ENCODE peak calls at places on chromosomes 6 and 20, in six cellular contexts. Z is stomach; A is CD4-positive, alpha-beta T cell; K is lower leg skin; V is CD8-positive, alpha-beta T cell; Q is glutamatergic neuron. W is an unnamed sample.

GRCh38 chr6:33392168-33392947 is 735 bp downstream of the KIFC1 start:
- DNase-seq in K (no peak), Q (no peak), A (no peak), Z (no peak), V (no peak), W (no peak)

GRCh38 chr6:7086488-7086887 is 21.3 kb upstream of the RREB1 start:
- DNase-seq in K (peak), V (peak), Q (no peak), Z (peak), A (no peak), W (no peak)

GRCh38 chr6:166330612-166331011 is 11.7 kb downstream of the SFT2D1 start:
- DNase-seq in Q (peak), V (no peak), Z (peak), K (peak), A (no peak), W (no peak)

GRCh38 chr6:36323062-36323461 is 13.6 kb downstream of the BNIP5 start:
- DNase-seq in K (no peak), Q (peak), V (no peak), A (no peak), Z (no peak), W (no peak)

GRCh38 chr6:35498407-35499045 is 1.6 kb upstream of the TEAD3 start:
- DNase-seq in V (no peak), Z (no peak), K (no peak), A (no peak), Q (no peak), W (no peak)

GRCh38 chr20:1001981-1002681 is at the start of gene RSPO4:
- DNase-seq in Z (no peak), A (no peak), V (no peak), Q (peak), K (no peak), W (no peak)

GRCh38 chr20:17863577-17864292 is 104.9 kb downstream of the SNX5 start:
- DNase-seq in A (no peak), Z (peak), K (no peak), V (no peak), Q (no peak), W (no peak)

GRCh38 chr20:37758332-37758731 is 64.5 kb downstream of the CTNNBL1 start:
- DNase-seq in A (no peak), Z (no peak), K (no peak), Q (peak), V (no peak), W (no peak)

GRCh38 chr6:69796081-69796626 is 656 bp downstream of the LMBRD1 start:
- DNase-seq in Z (peak), K (no peak), V (peak), A (peak), Q (no peak), W (peak)

GRCh38 chr6:166957087-166957804 is 896 bp upstream of the RNASET2 start:
- DNase-seq in A (peak), Q (peak), Z (peak), V (peak), K (peak), W (peak)

GRCh38 chr6:6474170-6474920 is 114.2 kb upstream of the LY86 start:
- DNase-seq in Z (no peak), Q (peak), A (no peak), V (no peak), K (no peak), W (no peak)

GRCh38 chr6:53939830-53940229 is 145.0 kb downstream of the LRRC1 start:
- DNase-seq in Z (no peak), K (no peak), A (no peak), V (no peak), Q (no peak), W (no peak)

GRCh38 chr20:64079273-64080012 is at the start of gene RGS19:
- DNase-seq in V (peak), K (peak), Z (peak), Q (peak), A (peak), W (peak)

GRCh38 chr6:169026175-169026574 is 227.5 kb downstream of the THBS2 start:
- DNase-seq in A (no peak), Z (no peak), K (no peak), V (no peak), Q (no peak), W (no peak)

GRCh38 chr20:63567382-63568169 is 6.5 kb downstream of the HELZ2 start:
- DNase-seq in K (no peak), V (peak), Q (no peak), Z (peak), A (peak), W (no peak)

GRCh38 chr6:89122625-89123024 is 4.8 kb upstream of the SRSF12 start:
- DNase-seq in Z (no peak), Q (no peak), A (no peak), V (no peak), K (no peak), W (no peak)

GRCh38 chr6:6588064-6588923 is at the start of gene LY86:
- DNase-seq in V (peak), Z (no peak), K (no peak), A (no peak), Q (no peak), W (no peak)

GRCh38 chr6:8219352-8219943 is 117.1 kb upstream of the EEF1E1 start:
- DNase-seq in K (no peak), Q (no peak), A (no peak), Z (peak), V (no peak), W (no peak)

GRCh38 chr6:7974932-7975763 is 64.6 kb upstream of the TXNDC5 start:
- DNase-seq in K (peak), Q (no peak), V (no peak), Z (peak), A (no peak), W (peak)

GRCh38 chr6:55290736-55291135 is 36.5 kb upstream of the GFRAL start:
- DNase-seq in A (no peak), K (no peak), Z (no peak), Q (no peak), V (no peak), W (no peak)

GRCh38 chr6:84763397-84764331 is 734 bp downstream of the TBX18 start:
- DNase-seq in V (no peak), Z (no peak), K (peak), A (no peak), Q (peak), W (peak)

GRCh38 chr6:11848852-11849731 is 70.5 kb upstream of the ADTRP start:
- DNase-seq in A (no peak), V (no peak), Z (no peak), Q (no peak), K (no peak), W (no peak)

GRCh38 chr20:17036546-17036945 is 190.3 kb upstream of the PCSK2 start:
- DNase-seq in Q (no peak), V (no peak), K (no peak), Z (no peak), A (no peak), W (no peak)

GRCh38 chr6:102942206-102942605 is 1548.7 kb downstream of the GRIK2 start:
- DNase-seq in Z (no peak), Q (no peak), A (no peak), K (no peak), V (no peak), W (no peak)

GRCh38 chr6:127291495-127291894 is 24.8 kb downstream of the RNF146 start:
- DNase-seq in Q (no peak), A (no peak), Z (no peak), K (no peak), V (no peak), W (no peak)

GRCh38 chr6:90468080-90468479 is 118.8 kb downstream of the MAP3K7 start:
- DNase-seq in Z (no peak), K (no peak), A (no peak), V (no peak), Q (no peak), W (no peak)

GRCh38 chr6:6635291-6635690 is 46.8 kb downstream of the LY86 start:
- DNase-seq in V (no peak), A (no peak), K (no peak), Z (no peak), Q (no peak), W (no peak)

GRCh38 chr6:129440691-129441090 is 269.3 kb downstream of the ARHGAP18 start:
- DNase-seq in Q (peak), K (no peak), V (no peak), Z (no peak), A (no peak), W (no peak)

GRCh38 chr6:8172510-8172909 is 70.2 kb upstream of the EEF1E1 start:
- DNase-seq in K (no peak), Z (no peak), V (no peak), A (no peak), Q (no peak), W (no peak)

GRCh38 chr6:165895421-165896165 is 232.6 kb upstream of the PDE10A start:
- DNase-seq in V (no peak), Z (no peak), Q (no peak), A (no peak), K (no peak), W (no peak)

GRCh38 chr6:136249336-136249735 is 775 bp downstream of the MTFR2 start:
- DNase-seq in Z (no peak), Q (no peak), K (no peak), V (no peak), A (no peak), W (no peak)

GRCh38 chr6:109978174-109979032 is at the start of gene GPR6:
- DNase-seq in Z (peak), V (no peak), K (no peak), Q (peak), A (peak), W (peak)

GRCh38 chr6:101832371-101832770 is 438.9 kb downstream of the GRIK2 start:
- DNase-seq in A (no peak), Z (no peak), K (no peak), Q (no peak), V (no peak), W (no peak)

GRCh38 chr6:143400258-143401059 is 50.0 kb downstream of the ADAT2 start:
- DNase-seq in A (no peak), K (no peak), Q (no peak), Z (peak), V (no peak), W (no peak)

GRCh38 chr6:17021539-17021889 is 80.3 kb upstream of the STMND1 start:
- DNase-seq in Q (no peak), A (no peak), K (no peak), Z (no peak), V (no peak), W (no peak)

GRCh38 chr6:164109770-164110140 is 695.2 kb downstream of the QKI start:
- DNase-seq in K (no peak), Q (no peak), V (no peak), Z (no peak), A (no peak), W (no peak)

GRCh38 chr20:43287637-43288036 is 97.9 kb upstream of the PTPRT start:
- DNase-seq in K (no peak), V (no peak), Q (no peak), A (no peak), Z (no peak), W (no peak)
- TF ChIP-seq CTCF in K (no peak), V (no peak), Q (no peak), A (no peak), Z (no peak), W (no peak)

DNA sequence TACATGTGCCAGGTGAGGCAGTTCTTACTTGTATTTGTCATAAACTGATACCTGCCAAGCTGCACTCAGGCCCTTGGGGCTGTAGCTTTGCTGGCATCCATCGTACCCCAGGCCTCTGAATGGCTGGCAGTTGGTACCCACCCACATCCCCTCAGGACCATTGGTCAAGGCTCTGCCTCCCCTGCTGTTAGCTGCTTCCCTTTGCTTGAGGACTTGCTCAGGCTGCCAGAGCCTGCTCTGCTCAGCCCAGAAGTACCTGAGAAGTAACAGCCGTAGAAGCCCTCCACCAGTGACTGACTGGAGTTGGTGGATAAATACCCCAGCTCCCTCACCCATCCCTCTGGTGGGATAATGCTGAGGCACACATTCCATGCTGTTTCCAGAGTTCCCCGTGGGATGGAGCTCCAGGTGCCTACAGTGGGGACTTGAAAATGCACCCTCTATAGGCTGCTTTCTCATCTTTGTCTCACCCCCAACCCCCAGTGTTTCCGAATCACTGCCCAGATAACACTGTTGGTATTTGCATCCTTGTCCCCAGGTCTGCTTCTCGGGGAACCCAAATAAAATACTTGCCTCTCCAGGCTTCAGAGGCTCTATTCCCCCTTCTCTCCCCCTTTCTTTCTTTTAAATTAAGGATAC is 7.3 kb downstream of the EBF4 start:
- DNase-seq in V (peak), Z (no peak), A (no peak), Q (no peak), K (peak), W (peak)
- TF ChIP-seq CTCF in V (no peak), Z (no peak), A (no peak), Q (no peak), K (no peak), W (no peak)

DNA sequence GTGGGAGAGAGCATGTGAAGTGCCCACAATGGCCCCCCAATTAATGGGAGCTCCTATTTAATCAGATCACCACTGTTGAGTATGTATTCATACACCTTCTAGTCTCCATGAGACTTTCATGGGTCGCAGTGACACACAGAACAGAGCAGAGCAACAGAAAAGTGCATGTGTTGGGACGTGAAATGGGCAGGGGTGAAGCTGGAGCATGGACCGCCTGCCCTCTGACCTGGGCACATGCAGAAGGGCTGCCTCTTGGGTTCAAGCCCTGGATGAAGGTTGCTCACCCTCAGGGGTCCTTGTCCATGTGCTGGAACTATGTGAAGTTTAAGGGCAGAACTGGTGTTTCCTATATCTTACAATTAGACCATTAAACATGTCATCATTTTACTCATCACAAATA is 106.0 kb upstream of the PHACTR3 start:
- DNase-seq in Q (no peak), Z (no peak), A (no peak), K (peak), V (no peak), W (no peak)
- TF ChIP-seq CTCF in Q (no peak), Z (no peak), A (no peak), K (no peak), V (no peak), W (no peak)

GRCh38 chr6:118288355-118289124 is 259.6 kb upstream of the PLN start:
- DNase-seq in A (no peak), V (no peak), Q (no peak), K (no peak), Z (no peak), W (no peak)
- TF ChIP-seq CTCF in A (no peak), V (no peak), Q (no peak), K (no peak), Z (no peak), W (no peak)

DNA sequence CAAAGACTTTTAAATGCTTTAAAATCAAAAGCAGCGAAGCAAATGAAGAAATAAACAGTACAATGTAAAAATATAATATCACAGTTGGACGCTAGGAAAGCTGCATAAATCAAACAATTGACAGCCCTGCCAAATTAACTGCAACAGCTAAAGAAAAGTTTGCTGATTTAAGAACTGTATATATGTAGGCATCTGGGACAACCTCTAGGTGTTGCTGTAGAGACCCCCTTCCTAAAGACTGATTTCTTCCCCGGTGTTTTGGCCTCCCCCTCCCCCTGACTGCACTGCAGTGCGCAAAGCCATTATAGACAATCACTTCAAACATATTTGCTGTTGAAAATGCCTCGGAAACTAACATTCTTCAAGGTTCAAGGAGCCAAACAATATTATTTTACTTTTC is 1.1 kb downstream of the ELOVL4 start:
- DNase-seq in Z (no peak), Q (peak), K (no peak), A (no peak), V (no peak), W (no peak)
- TF ChIP-seq CTCF in Z (no peak), Q (peak), K (no peak), A (peak), V (peak), W (peak)

DNA sequence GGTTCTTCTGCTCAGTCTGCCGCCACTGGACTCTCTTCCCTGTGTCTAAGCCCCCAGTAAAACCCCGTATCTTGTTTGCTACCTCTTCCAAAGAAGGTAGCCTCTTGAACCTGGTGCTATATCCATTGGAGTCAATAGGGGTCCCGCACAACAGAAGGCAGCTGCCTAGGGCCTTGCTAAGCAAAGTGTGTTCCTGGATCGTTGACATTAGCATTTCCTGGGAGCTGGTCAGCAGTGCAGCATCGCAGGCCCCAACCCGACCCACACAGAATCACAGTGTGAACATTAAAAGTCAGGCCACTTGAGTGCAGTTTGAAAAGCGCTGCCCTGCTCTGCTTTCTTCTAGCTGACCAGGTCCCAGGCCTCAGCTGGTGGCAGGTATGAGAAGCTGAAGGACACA is 2.9 kb downstream of the ADA start:
- DNase-seq in V (no peak), Z (no peak), Q (no peak), A (no peak), K (no peak), W (no peak)
- TF ChIP-seq CTCF in V (no peak), Z (no peak), Q (no peak), A (no peak), K (no peak), W (no peak)

GRCh38 chr20:41046716-41047115 is 18.1 kb downstream of the TOP1 start:
- DNase-seq in A (no peak), K (no peak), Q (no peak), V (no peak), Z (no peak), W (no peak)

GRCh38 chr20:41048475-41049242 is 20.0 kb downstream of the TOP1 start:
- DNase-seq in Q (no peak), K (no peak), V (no peak), A (no peak), Z (no peak), W (no peak)

GRCh38 chr20:41045680-41046079 is 17.1 kb downstream of the TOP1 start:
- DNase-seq in Q (no peak), A (no peak), K (no peak), Z (no peak), V (no peak), W (no peak)

GRCh38 chr20:41047975-41048305 is 19.3 kb downstream of the TOP1 start:
- DNase-seq in K (no peak), A (no peak), V (no peak), Q (no peak), Z (no peak), W (no peak)

DNA sequence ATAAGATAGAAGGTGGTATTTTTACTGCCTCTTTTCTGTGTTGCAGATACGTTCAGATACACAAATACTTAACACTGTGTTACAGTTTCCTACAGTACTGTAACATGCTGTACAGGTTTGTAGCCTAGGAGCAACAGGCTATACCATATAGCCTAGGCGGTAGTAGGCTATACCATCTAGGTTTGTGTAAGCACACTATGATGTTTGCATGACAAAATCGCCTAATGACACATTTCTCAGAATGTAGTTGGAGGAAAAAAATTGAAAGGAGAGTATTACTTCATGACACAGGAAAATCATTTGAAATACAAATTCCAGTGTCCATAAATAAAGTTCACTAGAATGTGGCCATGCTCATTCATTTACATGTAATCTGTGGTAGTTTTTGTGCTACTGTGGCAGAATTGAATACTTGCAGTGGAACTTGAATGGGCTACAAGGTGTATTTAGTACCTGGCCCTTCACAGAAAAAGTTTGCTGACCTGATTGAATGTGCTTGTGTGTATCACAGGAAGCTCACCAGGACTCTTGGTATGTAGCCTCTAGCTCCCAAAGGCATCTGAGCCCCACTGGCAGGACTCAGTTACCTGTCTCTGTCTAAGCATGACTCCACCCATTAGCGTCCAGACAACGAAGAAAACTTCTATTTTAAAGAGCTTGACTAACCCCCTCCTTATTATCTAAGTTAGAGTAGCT is 18.8 kb downstream of the TOP1 start:
- DNase-seq in K (no peak), Z (no peak), V (no peak), Q (no peak), A (no peak), W (no peak)
- TF ChIP-seq CTCF in K (no peak), Z (no peak), V (no peak), Q (no peak), A (no peak), W (no peak)

GRCh38 chr6:148289153-148289552 is 53.5 kb upstream of the SASH1 start:
- DNase-seq in K (no peak), Z (no peak), Q (no peak), A (no peak), V (no peak), W (no peak)

GRCh38 chr6:148287979-148288378 is 54.7 kb upstream of the SASH1 start:
- DNase-seq in K (no peak), Q (no peak), Z (no peak), V (no peak), A (no peak), W (no peak)

GRCh38 chr6:148285205-148285604 is 57.4 kb upstream of the SASH1 start:
- DNase-seq in K (no peak), Z (no peak), A (no peak), V (no peak), Q (no peak), W (no peak)

GRCh38 chr6:148291876-148292275 is 50.8 kb upstream of the SASH1 start:
- DNase-seq in K (no peak), V (no peak), A (no peak), Z (no peak), Q (no peak), W (no peak)

DNA sequence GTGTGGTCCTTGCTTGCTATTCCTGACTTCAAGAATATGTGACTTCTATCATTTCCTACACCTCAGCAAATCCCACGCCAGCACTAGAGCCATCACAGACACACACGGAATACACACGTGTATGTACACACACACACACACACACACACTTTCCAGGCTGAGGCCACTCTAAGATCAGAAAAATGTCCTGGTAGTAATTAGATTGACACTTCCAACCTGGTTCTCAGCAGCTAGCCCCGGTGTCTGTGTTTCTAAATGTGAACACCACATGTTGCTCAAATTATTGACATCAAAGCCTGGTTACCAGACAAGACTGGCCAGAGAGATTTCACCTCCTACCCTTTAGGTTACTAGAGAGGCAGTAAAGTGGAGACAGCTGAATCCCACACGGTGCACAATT is 54.1 kb upstream of the SASH1 start:
- DNase-seq in A (no peak), Q (no peak), V (no peak), K (no peak), Z (no peak), W (no peak)
- TF ChIP-seq CTCF in A (no peak), Q (no peak), V (no peak), K (no peak), Z (no peak), W (no peak)